ENCODE peak calls at places on chromosomes 2 and 18, in four cellular contexts. D, A, Y and G are unnamed samples.

GRCh38 chr18:4068552-4069158 is 386.5 kb downstream of the DLGAP1 start:
- DNase-seq in D (peak), A (peak), Y (peak), G (peak)

GRCh38 chr2:240368746-240369724 is 66.4 kb upstream of the GPC1 start:
- DNase-seq in D (no peak), A (no peak), Y (no peak), G (peak)

GRCh38 chr2:55498582-55498981 is 20.9 kb upstream of the CFAP36 start:
- DNase-seq in D (no peak), A (no peak), Y (no peak), G (peak)

GRCh38 chr2:221969087-221969829 is 329.5 kb downstream of the PAX3 start:
- DNase-seq in D (peak), A (peak), Y (no peak), G (peak)

GRCh38 chr2:41657231-41657630 is 390.6 kb upstream of the PKDCC start:
- DNase-seq in D (no peak), A (no peak), Y (no peak), G (no peak)

GRCh38 chr2:40287815-40288214 is 164.1 kb downstream of the SLC8A1 start:
- DNase-seq in D (no peak), A (no peak), Y (no peak), G (no peak)

GRCh38 chr2:235587202-235587601 is 93.4 kb downstream of the AGAP1 start:
- DNase-seq in D (no peak), A (no peak), Y (no peak), G (no peak)

GRCh38 chr18:50113726-50114125 is 81.2 kb downstream of the MYO5B start:
- DNase-seq in D (no peak), A (no peak), Y (no peak), G (no peak)

GRCh38 chr2:165766326-165766927 is 27.6 kb downstream of the GALNT3 start:
- DNase-seq in D (no peak), A (no peak), Y (no peak), G (no peak)

GRCh38 chr2:44267269-44268258 is 7.7 kb upstream of the SLC3A1 start:
- DNase-seq in D (no peak), A (no peak), Y (no peak), G (no peak)

GRCh38 chr2:85584354-85584856 is at the start of gene VAMP5:
- DNase-seq in D (no peak), A (no peak), Y (no peak), G (peak)

GRCh38 chr2:12666445-12666844 is 50.3 kb upstream of the TRIB2 start:
- DNase-seq in D (no peak), A (no peak), Y (no peak), G (no peak)

GRCh38 chr2:105399207-105399861 is 483 bp upstream of the FHL2 start:
- DNase-seq in D (peak), A (no peak), Y (no peak), G (no peak)

GRCh38 chr2:152200562-152201465 is 25.3 kb upstream of the STAM2 start:
- DNase-seq in D (peak), A (peak), Y (no peak), G (peak)

GRCh38 chr2:27054721-27055120 is 3.3 kb downstream of the AGBL5 start:
- DNase-seq in D (no peak), A (no peak), Y (no peak), G (no peak)

GRCh38 chr18:62452280-62452824 is 70.5 kb upstream of the ZCCHC2 start:
- DNase-seq in D (no peak), A (no peak), Y (no peak), G (no peak)

GRCh38 chr18:13452448-13452811 is 233.9 kb downstream of the LDLRAD4 start:
- DNase-seq in D (no peak), A (no peak), Y (no peak), G (no peak)
- TF ChIP-seq USF1 in D (no peak), A (no peak), Y (no peak), G (no peak)

GRCh38 chr2:203730866-203731265 is 24.4 kb downstream of the CD28 start:
- DNase-seq in D (no peak), A (no peak), Y (no peak), G (no peak)

GRCh38 chr2:203734276-203734983 is 28.0 kb downstream of the CD28 start:
- DNase-seq in D (no peak), A (no peak), Y (no peak), G (no peak)

GRCh38 chr2:203732072-203732952 is 25.9 kb downstream of the CD28 start:
- DNase-seq in D (no peak), A (no peak), Y (no peak), G (no peak)

GRCh38 chr2:203732953-203733510 is 26.6 kb downstream of the CD28 start:
- DNase-seq in D (no peak), A (no peak), Y (no peak), G (no peak)

GRCh38 chr2:203733683-203734082 is 27.2 kb downstream of the CD28 start:
- DNase-seq in D (no peak), A (no peak), Y (no peak), G (no peak)
- TF ChIP-seq USF1 in D (no peak), A (no peak), Y (no peak), G (no peak)

GRCh38 chr2:111945444-111946293 is 47.3 kb downstream of the MERTK start:
- DNase-seq in D (no peak), A (no peak), Y (no peak), G (no peak)
- TF ChIP-seq USF1 in D (no peak), A (no peak), Y (no peak), G (no peak)

DNA sequence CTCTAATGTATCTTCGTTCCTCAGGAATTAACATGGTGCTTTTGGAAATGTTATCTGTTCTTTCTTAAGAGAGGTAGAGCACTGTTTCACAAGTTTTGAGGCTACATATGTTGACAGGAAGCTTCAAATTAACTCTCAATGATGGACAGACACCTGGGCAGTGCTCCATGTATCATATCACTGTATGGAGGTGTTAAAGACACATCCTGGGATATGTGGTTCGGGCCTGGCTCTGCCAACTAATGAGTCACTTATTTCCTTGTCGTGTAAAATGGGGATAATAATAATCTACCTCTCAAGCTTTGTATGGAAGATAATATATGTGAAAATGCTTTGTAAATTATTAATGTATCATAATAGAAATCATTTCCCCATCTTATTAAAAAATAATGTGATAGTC is 90.2 kb downstream of the PARD3B start:
- DNase-seq in D (no peak), A (no peak), Y (no peak), G (no peak)
- TF ChIP-seq USF1 in D (no peak), A (no peak), Y (no peak), G (no peak)

DNA sequence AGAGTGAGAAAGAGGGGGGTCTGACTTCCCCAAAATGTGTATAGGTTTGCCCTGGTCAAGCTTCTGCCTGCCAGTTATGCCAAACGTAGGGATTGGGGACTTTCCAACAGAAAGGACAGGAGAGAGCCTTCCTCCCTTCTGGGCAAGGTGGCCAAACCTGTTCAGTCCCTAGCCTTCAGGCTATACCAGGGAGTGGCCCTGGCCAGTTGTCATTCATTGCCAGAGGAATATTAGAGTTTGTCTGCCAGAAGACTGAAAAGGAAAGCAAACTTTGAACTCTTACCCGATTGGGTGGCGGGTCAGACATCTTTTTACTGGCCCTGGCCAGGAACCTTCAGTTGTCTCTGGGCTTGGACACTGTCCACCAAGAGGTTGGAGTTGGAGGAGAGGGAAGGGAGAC is 22.1 kb downstream of the RAB3GAP1 start:
- DNase-seq in D (no peak), A (no peak), Y (no peak), G (no peak)
- TF ChIP-seq USF1 in D (no peak), A (no peak), Y (no peak), G (no peak)